ENCODE peak calls at places on chromosomes 12 and 14, in seven cellular contexts. One of them, this sample, is unnamed.
A peak's percentile ranks its signal among the peaks of the same experiment; 100 is the strongest.

GRCh38 chr12:113924341-113924740 is 41.8 kb downstream of the RBM19 start:
- DNase-seq in activated CD4-positive, alpha-beta T cell treated with anti-CD3 and anti-CD28 coated beads, Interleukin-2, amount 50 U/mL, for 1 hour: no peak
- DNase-seq in AG10803: no peak
- DNase-seq in HCT116: no peak
- DNase-seq in stromal cell of bone marrow: no peak
- DNase-seq in NCI-H1105: no peak
- DNase-seq in DMS153: no peak
- DNase-seq in this sample: no peak

GRCh38 chr12:12734561-12735071 is 17.4 kb downstream of the CDKN1B start:
- DNase-seq in activated CD4-positive, alpha-beta T cell treated with anti-CD3 and anti-CD28 coated beads, Interleukin-2, amount 50 U/mL, for 1 hour: no peak
- DNase-seq in AG10803: peak; percentile 75
- DNase-seq in HCT116: no peak
- DNase-seq in stromal cell of bone marrow: no peak
- DNase-seq in NCI-H1105: no peak
- DNase-seq in DMS153: no peak
- DNase-seq in this sample: no peak

GRCh38 chr14:35921745-35922144 is 95.6 kb downstream of the BRMS1L start:
- DNase-seq in activated CD4-positive, alpha-beta T cell treated with anti-CD3 and anti-CD28 coated beads, Interleukin-2, amount 50 U/mL, for 1 hour: no peak
- DNase-seq in AG10803: no peak
- DNase-seq in HCT116: no peak
- DNase-seq in stromal cell of bone marrow: no peak
- DNase-seq in NCI-H1105: no peak
- DNase-seq in DMS153: no peak
- DNase-seq in this sample: no peak

GRCh38 chr12:130142736-130143135 is 19.5 kb upstream of the FZD10 start:
- DNase-seq in activated CD4-positive, alpha-beta T cell treated with anti-CD3 and anti-CD28 coated beads, Interleukin-2, amount 50 U/mL, for 1 hour: no peak
- DNase-seq in AG10803: no peak
- DNase-seq in HCT116: no peak
- DNase-seq in stromal cell of bone marrow: no peak
- DNase-seq in NCI-H1105: no peak
- DNase-seq in DMS153: no peak
- DNase-seq in this sample: no peak

GRCh38 chr14:71647086-71647784 is 285.0 kb upstream of the RGS6 start:
- DNase-seq in activated CD4-positive, alpha-beta T cell treated with anti-CD3 and anti-CD28 coated beads, Interleukin-2, amount 50 U/mL, for 1 hour: no peak
- DNase-seq in AG10803: no peak
- DNase-seq in HCT116: peak; percentile 12
- DNase-seq in stromal cell of bone marrow: no peak
- DNase-seq in NCI-H1105: peak; percentile 23
- DNase-seq in DMS153: peak; percentile 39
- DNase-seq in this sample: no peak

GRCh38 chr14:79424462-79424861 is 786.8 kb downstream of the DIO2 start:
- DNase-seq in activated CD4-positive, alpha-beta T cell treated with anti-CD3 and anti-CD28 coated beads, Interleukin-2, amount 50 U/mL, for 1 hour: no peak
- DNase-seq in AG10803: peak; percentile 1
- DNase-seq in HCT116: no peak
- DNase-seq in stromal cell of bone marrow: no peak
- DNase-seq in NCI-H1105: no peak
- DNase-seq in DMS153: no peak
- DNase-seq in this sample: no peak

GRCh38 chr12:132173135-132174014 is 29.1 kb downstream of the NOC4L start:
- DNase-seq in activated CD4-positive, alpha-beta T cell treated with anti-CD3 and anti-CD28 coated beads, Interleukin-2, amount 50 U/mL, for 1 hour: no peak
- DNase-seq in AG10803: no peak
- DNase-seq in HCT116: no peak
- DNase-seq in stromal cell of bone marrow: no peak
- DNase-seq in NCI-H1105: no peak
- DNase-seq in DMS153: no peak
- DNase-seq in this sample: no peak

GRCh38 chr12:125340791-125341190 is 275.6 kb downstream of the AACS start:
- DNase-seq in activated CD4-positive, alpha-beta T cell treated with anti-CD3 and anti-CD28 coated beads, Interleukin-2, amount 50 U/mL, for 1 hour: no peak
- DNase-seq in AG10803: peak; percentile 39
- DNase-seq in HCT116: no peak
- DNase-seq in stromal cell of bone marrow: peak; percentile 71
- DNase-seq in NCI-H1105: no peak
- DNase-seq in DMS153: peak; percentile 74
- DNase-seq in this sample: peak; percentile 5

GRCh38 chr14:91872011-91872476 is 4.7 kb upstream of the TC2N start:
- DNase-seq in activated CD4-positive, alpha-beta T cell treated with anti-CD3 and anti-CD28 coated beads, Interleukin-2, amount 50 U/mL, for 1 hour: peak; percentile 59
- DNase-seq in AG10803: no peak
- DNase-seq in HCT116: no peak
- DNase-seq in stromal cell of bone marrow: no peak
- DNase-seq in NCI-H1105: no peak
- DNase-seq in DMS153: peak; percentile 36
- DNase-seq in this sample: no peak

GRCh38 chr12:85733441-85733840 is 102.8 kb downstream of the RASSF9 start:
- DNase-seq in activated CD4-positive, alpha-beta T cell treated with anti-CD3 and anti-CD28 coated beads, Interleukin-2, amount 50 U/mL, for 1 hour: no peak
- DNase-seq in AG10803: peak; percentile 8
- DNase-seq in HCT116: no peak
- DNase-seq in stromal cell of bone marrow: peak; percentile 42
- DNase-seq in NCI-H1105: no peak
- DNase-seq in DMS153: no peak
- DNase-seq in this sample: no peak

GRCh38 chr12:2845280-2845679 is 10.4 kb upstream of the NRIP2 start:
- DNase-seq in activated CD4-positive, alpha-beta T cell treated with anti-CD3 and anti-CD28 coated beads, Interleukin-2, amount 50 U/mL, for 1 hour: no peak
- DNase-seq in AG10803: peak; percentile 47
- DNase-seq in HCT116: no peak
- DNase-seq in stromal cell of bone marrow: peak; percentile 13
- DNase-seq in NCI-H1105: no peak
- DNase-seq in DMS153: no peak
- DNase-seq in this sample: no peak

This sample was measured in NCI-H1930.